ENCODE peak calls at places on chromosomes 11 and 22, in seven cellular contexts. X is lower leg skin, O is SK-N-DZ, B is kidney, I is fibroblast of the conjunctiva, R is GM23248, J is sciatic nerve. L is an unnamed sample.

GRCh38 chr11:75851203-75851602 is 36.2 kb downstream of the UVRAG start:
- DNase-seq in X (no peak), O (no peak), B (no peak), I (no peak), R (peak; percentile 61), J (no peak), L (no peak)

GRCh38 chr11:60905551-60906113 is 753 bp downstream of the PRPF19 start:
- DNase-seq in X (no peak), O (no peak), B (no peak), I (no peak), R (peak; percentile 70), J (no peak), L (no peak)

GRCh38 chr11:95563859-95564258 is 225.7 kb downstream of the FAM76B start:
- DNase-seq in X (no peak), O (no peak), B (no peak), I (no peak), R (peak; percentile 27), J (no peak), L (no peak)

GRCh38 chr11:85407648-85408047 is 219.5 kb downstream of the DLG2 start:
- DNase-seq in X (no peak), O (no peak), B (no peak), I (no peak), R (no peak), J (no peak), L (no peak)

GRCh38 chr11:69369210-69369609 is 75.3 kb downstream of the MYEOV start:
- DNase-seq in X (no peak), O (no peak), B (no peak), I (no peak), R (no peak), J (no peak), L (no peak)

GRCh38 chr11:26348776-26349175 is 16.8 kb downstream of the ANO3 start:
- DNase-seq in X (no peak), O (no peak), B (no peak), I (no peak), R (no peak), J (no peak), L (no peak)

GRCh38 chr22:27747396-27748256 is 53.9 kb downstream of the MN1 start:
- DNase-seq in X (no peak), O (no peak), B (no peak), I (peak; percentile 62), R (peak; percentile 51), J (no peak), L (no peak)

GRCh38 chr22:28247114-28247513 is 328.1 kb upstream of the PITPNB start:
- DNase-seq in X (no peak), O (no peak), B (no peak), I (peak; percentile 36), R (peak; percentile 87), J (no peak), L (no peak)

GRCh38 chr11:746289-747175 is 732 bp upstream of the TALDO1 start:
- DNase-seq in X (no peak), O (peak; percentile 69), B (no peak), I (no peak), R (peak; percentile 52), J (no peak), L (peak; percentile 36)

GRCh38 chr22:19903031-19903430 is 38.5 kb upstream of the COMT start:
- DNase-seq in X (no peak), O (no peak), B (no peak), I (no peak), R (no peak), J (no peak), L (no peak)

GRCh38 chr22:38080847-38081635 is 2.9 kb downstream of the SLC16A8 start:
- DNase-seq in X (no peak), O (no peak), B (peak; percentile 80), I (no peak), R (peak; percentile 67), J (no peak), L (no peak)

GRCh38 chr11:130553306-130553705 is 104.9 kb downstream of the ADAMTS15 start:
- DNase-seq in X (no peak), O (no peak), B (no peak), I (no peak), R (peak; percentile 71), J (no peak), L (no peak)

GRCh38 chr11:20010106-20010860 is 150.0 kb downstream of the DBX1 start:
- DNase-seq in X (no peak), O (peak; percentile 78), B (no peak), I (no peak), R (no peak), J (no peak), L (no peak)

GRCh38 chr11:33027233-33027632 is 11.6 kb downstream of the DEPDC7 start:
- DNase-seq in X (no peak), O (no peak), B (no peak), I (no peak), R (peak; percentile 24), J (no peak), L (no peak)

GRCh38 chr22:22341736-22342135 is 97.2 kb downstream of the VPREB1 start:
- DNase-seq in X (no peak), O (no peak), B (no peak), I (no peak), R (no peak), J (no peak), L (no peak)

GRCh38 chr22:43326342-43326825 is 16.8 kb downstream of the SCUBE1 start:
- DNase-seq in X (no peak), O (no peak), B (no peak), I (no peak), R (no peak), J (no peak), L (no peak)

L was measured in frontal cortex.